ENCODE peak calls at places on chromosomes 1 and 21, in ten cellular contexts. Z, G, Q, B, R, U, C, P, S and M are unnamed samples.

GRCh38 chr1:98296681-98297080 is 364.8 kb upstream of the SNX7 start:
- DNase-seq in B (no peak), Q (no peak), S (no peak), R (no peak), U (no peak), C (no peak), P (no peak), Z (no peak), G (no peak), M (peak)

GRCh38 chr1:182035097-182035770 is 26.3 kb downstream of the ZNF648 start:
- DNase-seq in Z (no peak), B (no peak), S (no peak), G (no peak), P (no peak), R (no peak), U (no peak), Q (no peak), C (no peak), M (no peak)

GRCh38 chr1:11357291-11357690 is 84.3 kb downstream of the UBIAD1 start:
- DNase-seq in B (no peak), Z (no peak), Q (no peak), U (peak), R (no peak), C (no peak), G (no peak), S (no peak), P (no peak), M (no peak)

GRCh38 chr1:10665930-10666850 is 130.3 kb downstream of the CASZ1 start:
- DNase-seq in S (peak), G (no peak), B (no peak), C (no peak), R (no peak), U (no peak), Q (no peak), P (no peak), Z (peak), M (peak)

GRCh38 chr1:110035236-110035752 is 870 bp downstream of the STRIP1 start:
- DNase-seq in R (no peak), U (no peak), P (no peak), S (no peak), Q (no peak), C (no peak), B (peak), Z (no peak), G (no peak), M (peak)

GRCh38 chr1:37989381-37989930 is 366 bp downstream of the SF3A3 start:
- DNase-seq in S (peak), B (no peak), Q (peak), P (no peak), U (peak), G (peak), Z (no peak), C (no peak), R (no peak), M (peak)

GRCh38 chr1:206685256-206685748 is 597 bp downstream of the MAPKAPK2 start:
- DNase-seq in Q (no peak), G (peak), C (no peak), P (peak), R (no peak), B (no peak), S (peak), Z (peak), U (no peak), M (peak)

GRCh38 chr1:228445867-228446584 is 29.4 kb upstream of the TRIM17 start:
- DNase-seq in B (peak), G (no peak), S (no peak), Q (peak), R (no peak), P (peak), Z (no peak), C (no peak), U (peak), M (peak)

GRCh38 chr1:65001238-65001792 is 35.0 kb upstream of the JAK1 start:
- DNase-seq in U (no peak), R (no peak), B (peak), Q (peak), Z (peak), C (no peak), P (no peak), G (peak), S (peak), M (no peak)

GRCh38 chr1:162548170-162548569 is 13.4 kb upstream of the UAP1 start:
- DNase-seq in R (no peak), U (no peak), C (no peak), Z (no peak), G (no peak), P (no peak), S (no peak), Q (peak), B (no peak), M (peak)

GRCh38 chr1:213162338-213162737 is 111.3 kb downstream of the RPS6KC1 start:
- DNase-seq in Q (peak), G (peak), P (no peak), C (no peak), B (peak), S (no peak), Z (no peak), U (no peak), R (no peak), M (peak)

GRCh38 chr1:58156801-58157200 is 389.7 kb downstream of the OMA1 start:
- DNase-seq in Z (no peak), S (no peak), B (no peak), C (no peak), U (no peak), G (no peak), Q (no peak), R (no peak), P (no peak), M (no peak)

GRCh38 chr1:224621813-224622682 is 5.9 kb downstream of the CNIH3 start:
- DNase-seq in U (no peak), Q (no peak), P (no peak), Z (no peak), G (no peak), S (no peak), R (no peak), C (no peak), B (no peak), M (no peak)

GRCh38 chr1:74812180-74812541 is 79.2 kb downstream of the TYW3 start:
- DNase-seq in P (no peak), U (no peak), Q (no peak), S (no peak), Z (no peak), G (no peak), B (no peak), R (no peak), C (no peak), M (no peak)

GRCh38 chr21:42250422-42251403 is 31.8 kb downstream of the ABCG1 start:
- DNase-seq in B (no peak), S (peak), Z (no peak), R (no peak), U (no peak), G (no peak), C (no peak), P (no peak), Q (no peak), M (no peak)

GRCh38 chr1:245008761-245009160 is 144.4 kb upstream of the HNRNPU start:
- DNase-seq in G (no peak), B (peak), R (no peak), C (no peak), Q (no peak), S (no peak), Z (no peak), P (no peak), U (no peak), M (no peak)

GRCh38 chr1:75203415-75204277 is 69.5 kb downstream of the LHX8 start:
- DNase-seq in P (peak), S (no peak), Q (peak), G (no peak), R (peak), U (no peak), C (peak), Z (no peak), B (peak), M (peak)

GRCh38 chr1:9275567-9276034 is 17.1 kb upstream of the SPSB1 start:
- DNase-seq in Q (peak), C (no peak), P (no peak), B (no peak), G (no peak), Z (no peak), U (no peak), R (no peak), S (peak), M (peak)

GRCh38 chr1:68917456-68917855 is 420.6 kb upstream of the DEPDC1 start:
- DNase-seq in Q (peak), S (no peak), R (no peak), B (peak), P (no peak), U (no peak), G (no peak), C (peak), Z (no peak), M (no peak)

GRCh38 chr1:51924455-51924854 is 45.9 kb upstream of the NRDC start:
- DNase-seq in Z (no peak), U (no peak), R (no peak), S (no peak), G (no peak), P (no peak), C (no peak), Q (peak), B (no peak), M (peak)

GRCh38 chr1:226783202-226783601 is 44.1 kb upstream of the ITPKB start:
- DNase-seq in P (no peak), S (no peak), B (no peak), U (no peak), C (no peak), G (no peak), Z (no peak), R (no peak), Q (no peak), M (no peak)

GRCh38 chr1:36885537-36886441 is 148.5 kb downstream of the GRIK3 start:
- DNase-seq in S (no peak), Z (no peak), C (no peak), U (no peak), B (no peak), G (no peak), Q (no peak), P (peak), R (no peak), M (no peak)

GRCh38 chr1:206890125-206890637 is 7.1 kb upstream of the IL24 start:
- DNase-seq in Q (peak), R (no peak), S (no peak), U (no peak), B (peak), Z (no peak), C (no peak), G (no peak), P (no peak), M (peak)

GRCh38 chr21:36922861-36923260 is 43.6 kb downstream of the HLCS start:
- DNase-seq in P (no peak), B (no peak), Q (no peak), S (no peak), Z (no peak), G (no peak), R (no peak), U (no peak), C (no peak), M (no peak)

GRCh38 chr1:222994506-222995229 is 148.4 kb downstream of the TLR5 start:
- DNase-seq in R (peak), S (no peak), C (peak), P (no peak), G (no peak), Z (no peak), Q (peak), B (peak), U (no peak), M (peak)

GRCh38 chr1:163173121-163173520 is 29.6 kb downstream of the RGS5 start:
- DNase-seq in G (no peak), B (no peak), Q (no peak), P (no peak), U (no peak), C (no peak), S (no peak), Z (no peak), R (no peak), M (no peak)

GRCh38 chr1:204984499-204984898 is 58.5 kb upstream of the CNTN2 start:
- DNase-seq in B (no peak), Z (no peak), R (no peak), P (no peak), U (no peak), S (no peak), G (no peak), C (no peak), Q (no peak), M (no peak)

GRCh38 chr1:197778326-197778922 is 3.1 kb upstream of the DENND1B start:
- DNase-seq in S (no peak), R (no peak), Q (no peak), P (no peak), C (no peak), B (no peak), Z (no peak), U (no peak), G (no peak), M (no peak)

GRCh38 chr1:44499306-44499705 is 94.3 kb downstream of the RNF220 start:
- DNase-seq in B (no peak), C (no peak), G (no peak), Q (no peak), R (no peak), U (no peak), S (no peak), Z (no peak), P (no peak), M (no peak)

GRCh38 chr1:60918867-60919266 is 163.5 kb upstream of the NFIA start:
- DNase-seq in R (no peak), G (no peak), B (no peak), Q (no peak), C (no peak), Z (no peak), P (no peak), U (no peak), S (no peak), M (no peak)

GRCh38 chr1:84585803-84586202 is 11.6 kb upstream of the CTBS start:
- DNase-seq in Z (no peak), Q (no peak), P (no peak), B (no peak), S (no peak), R (no peak), U (no peak), C (no peak), G (no peak), M (peak)

GRCh38 chr1:56375184-56375837 is 204.1 kb downstream of the PLPP3 start:
- DNase-seq in Z (no peak), R (no peak), S (no peak), Q (peak), U (no peak), C (peak), B (no peak), P (no peak), G (no peak), M (no peak)

GRCh38 chr21:38869946-38870345 is 64.2 kb downstream of the ETS2 start:
- DNase-seq in Z (no peak), S (no peak), U (no peak), Q (no peak), C (no peak), P (no peak), R (no peak), B (no peak), G (no peak), M (peak)

GRCh38 chr1:64686828-64687724 is 57.8 kb upstream of the RAVER2 start:
- DNase-seq in Q (peak), G (no peak), U (peak), S (no peak), P (peak), R (no peak), C (peak), B (peak), Z (peak), M (peak)

GRCh38 chr1:160877221-160877620 is 7.8 kb downstream of the ITLN1 start:
- DNase-seq in P (no peak), U (no peak), Q (no peak), B (no peak), G (no peak), R (no peak), S (no peak), Z (no peak), C (no peak), M (no peak)

GRCh38 chr1:25715888-25716287 is 84.1 kb upstream of the SELENON start:
- DNase-seq in Z (no peak), U (no peak), Q (no peak), S (no peak), G (no peak), B (no peak), P (no peak), C (no peak), R (no peak), M (no peak)

GRCh38 chr1:100794719-100795645 is 75.4 kb downstream of the VCAM1 start:
- DNase-seq in S (no peak), C (peak), P (no peak), U (no peak), Q (peak), Z (no peak), G (no peak), B (peak), R (no peak), M (no peak)

GRCh38 chr1:42165511-42166210 is 1.1 kb upstream of the GUCA2A start:
- DNase-seq in G (no peak), C (no peak), U (no peak), B (peak), S (peak), Q (peak), Z (peak), P (peak), R (no peak), M (peak)

GRCh38 chr1:31239653-31240241 is at the start of gene NKAIN1:
- DNase-seq in P (peak), U (no peak), Q (peak), Z (peak), S (no peak), C (no peak), R (no peak), B (peak), G (no peak), M (peak)
- H3K4me3 ChIP-seq in P (peak), U (peak), Q (peak), Z (no peak), S (peak), C (peak), R (peak), B (peak), G (no peak), M (peak)

DNA sequence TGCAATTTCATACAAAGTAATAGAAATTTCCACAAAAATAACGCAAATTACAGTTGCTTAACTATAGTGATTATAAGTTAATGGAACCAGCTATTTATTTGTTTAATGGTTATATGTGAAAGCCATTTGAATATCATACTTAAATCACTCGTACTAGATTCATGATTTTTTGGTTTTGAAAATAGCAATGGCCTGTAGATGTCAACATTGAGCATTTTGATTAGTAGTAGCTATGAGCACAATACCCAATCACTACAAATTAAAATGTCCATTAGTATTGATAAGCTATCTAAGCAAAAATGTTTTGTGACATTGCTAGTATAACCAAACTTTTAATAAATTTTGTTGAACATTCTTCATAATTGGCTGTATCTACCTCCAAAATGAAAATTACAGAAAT is 10.0 kb downstream of the COL24A1 start:
- DNase-seq in C (no peak), P (no peak), Z (no peak), U (no peak), Q (no peak), S (no peak), R (no peak), G (no peak), B (no peak), M (no peak)
- TF ChIP-seq CTCF in C (no peak), P (no peak), Z (no peak), U (no peak), Q (peak), S (no peak), R (no peak), G (no peak), B (peak), M (peak)

GRCh38 chr1:220880726-220881506 is 1.7 kb downstream of the HLX start:
- DNase-seq in Z (peak), Q (peak), S (peak), G (peak), U (no peak), C (peak), R (no peak), P (no peak), B (peak), M (peak)
- H3K4me3 ChIP-seq in Z (peak), Q (peak), S (peak), G (peak), U (peak), C (peak), R (peak), P (peak), B (peak), M (no peak)

GRCh38 chr1:167720965-167721616 is 691 bp upstream of the MPZL1 start:
- DNase-seq in P (peak), Q (peak), G (peak), R (peak), S (peak), U (peak), B (peak), C (no peak), Z (peak), M (peak)
- TF ChIP-seq CTCF in P (peak), Q (no peak), G (no peak), R (peak), S (peak), U (peak), B (peak), C (peak), Z (peak), M (peak)

GRCh38 chr1:91828583-91829281 is 57.2 kb downstream of the TGFBR3 start:
- DNase-seq in C (no peak), R (no peak), B (no peak), P (no peak), Z (peak), G (no peak), Q (no peak), U (no peak), S (no peak), M (peak)

GRCh38 chr1:91826649-91827048 is 59.3 kb downstream of the TGFBR3 start:
- DNase-seq in Q (no peak), S (no peak), U (no peak), C (no peak), B (no peak), G (no peak), P (no peak), Z (no peak), R (no peak), M (no peak)

GRCh38 chr1:91828007-91828321 is 58.0 kb downstream of the TGFBR3 start:
- DNase-seq in B (no peak), G (no peak), S (no peak), R (no peak), P (peak), C (no peak), Z (no peak), U (no peak), Q (no peak), M (no peak)

GRCh38 chr1:91827094-91828006 is 58.6 kb downstream of the TGFBR3 start:
- DNase-seq in G (no peak), U (no peak), S (peak), Z (peak), R (no peak), P (no peak), B (no peak), Q (no peak), C (no peak), M (peak)

GRCh38 chr1:91826248-91826647 is 59.7 kb downstream of the TGFBR3 start:
- DNase-seq in C (no peak), G (no peak), P (no peak), Z (no peak), R (no peak), S (no peak), Q (no peak), U (no peak), B (no peak), M (no peak)
- H3K4me3 ChIP-seq in C (no peak), G (no peak), P (no peak), Z (no peak), R (no peak), S (no peak), Q (no peak), U (no peak), B (no peak), M (no peak)

GRCh38 chr1:99648107-99648506 is 2.2 kb downstream of the PALMD start:
- DNase-seq in P (peak), Q (no peak), G (no peak), S (peak), R (no peak), Z (no peak), U (no peak), B (peak), C (no peak), M (peak)
- TF ChIP-seq CTCF in P (peak), Q (no peak), G (no peak), S (peak), R (no peak), Z (no peak), U (no peak), B (peak), C (no peak), M (peak)

DNA sequence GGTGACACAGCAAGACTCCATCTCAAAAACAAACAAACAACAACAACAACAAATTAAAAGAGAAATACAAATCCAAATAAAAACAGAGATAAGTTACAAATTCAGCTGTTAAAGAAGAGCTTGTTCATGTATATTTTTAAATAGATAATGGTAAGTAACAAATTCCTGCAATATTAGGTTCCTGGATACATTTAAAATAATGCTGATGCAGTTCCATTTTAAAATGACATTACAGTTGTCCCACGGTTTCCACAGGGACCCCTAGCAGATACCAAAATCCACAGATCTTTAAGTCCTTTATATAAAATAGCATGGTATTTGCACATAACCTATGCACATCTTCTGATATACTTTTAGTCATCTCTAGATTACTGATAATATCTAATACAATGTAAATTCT is 61.5 kb downstream of the ABL2 start:
- DNase-seq in U (no peak), R (no peak), S (no peak), Z (no peak), G (no peak), P (no peak), B (no peak), C (no peak), Q (no peak), M (no peak)
- H3K4me3 ChIP-seq in U (no peak), R (no peak), S (no peak), Z (no peak), G (no peak), P (no peak), B (no peak), C (no peak), Q (no peak), M (no peak)

DNA sequence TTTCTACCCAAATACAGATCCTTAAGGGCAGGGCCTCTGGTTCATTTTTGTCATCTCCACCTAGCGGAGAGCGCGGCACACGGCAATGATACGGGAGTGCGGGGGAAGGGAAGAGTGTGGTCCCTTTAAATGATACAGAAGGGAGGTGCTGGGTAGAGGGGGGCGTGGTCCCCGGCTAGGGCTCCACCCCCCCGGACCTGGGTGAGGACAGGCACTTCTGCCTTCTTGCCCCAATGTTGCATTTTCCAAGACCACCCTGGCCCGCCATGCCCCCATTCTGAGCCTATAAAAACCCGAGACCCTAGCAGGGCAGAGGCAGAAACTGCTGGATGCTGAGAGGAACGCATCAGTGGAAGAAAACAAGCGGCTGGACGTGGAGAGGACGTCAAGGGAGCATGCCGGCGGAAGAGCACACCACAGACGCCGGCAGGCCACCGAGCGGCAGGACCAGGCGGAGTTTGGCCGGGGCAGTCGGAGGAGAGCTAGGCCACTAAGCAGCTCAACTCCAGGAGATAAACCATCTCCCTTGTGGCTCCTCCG is 30.0 kb downstream of the LRRC3 start:
- DNase-seq in U (no peak), G (no peak), Q (no peak), C (no peak), P (no peak), R (no peak), B (no peak), S (no peak), Z (no peak), M (no peak)
- TF ChIP-seq CTCF in U (no peak), G (no peak), Q (no peak), C (no peak), P (no peak), R (no peak), B (no peak), S (no peak), Z (no peak), M (no peak)